ENCODE peak calls at places on chromosomes 2 and 18, in five cellular contexts. C, I, G, F and U are unnamed samples.

GRCh38 chr2:39488450-39488849 is 51.4 kb upstream of the MAP4K3 start:
- DNase-seq in C (no peak), I (no peak), G (peak), F (no peak), U (no peak)

GRCh38 chr2:8590940-8591339 is 90.9 kb upstream of the ID2 start:
- DNase-seq in C (no peak), I (no peak), G (no peak), F (no peak), U (no peak)

GRCh38 chr2:204673877-204674276 is 128.6 kb downstream of the PARD3B start:
- DNase-seq in C (no peak), I (no peak), G (peak), F (no peak), U (no peak)

GRCh38 chr2:65402780-65403528 is 29.4 kb downstream of the SPRED2 start:
- DNase-seq in C (no peak), I (no peak), G (peak), F (no peak), U (no peak)

GRCh38 chr18:23137093-23137640 is 1.9 kb downstream of the CABLES1 start:
- DNase-seq in C (no peak), I (no peak), G (peak), F (no peak), U (peak)

GRCh38 chr2:164717000-164717597 is 95.8 kb upstream of the GRB14 start:
- DNase-seq in C (no peak), I (no peak), G (no peak), F (no peak), U (peak)

GRCh38 chr2:31835450-31835849 is 175.4 kb downstream of the MEMO1 start:
- DNase-seq in C (no peak), I (no peak), G (no peak), F (no peak), U (no peak)

GRCh38 chr2:19356545-19357382 is 1.7 kb downstream of the OSR1 start:
- DNase-seq in C (no peak), I (no peak), G (no peak), F (peak), U (peak)

GRCh38 chr2:61144697-61145268 is 17.2 kb upstream of the C2orf74 start:
- DNase-seq in C (no peak), I (peak), G (peak), F (peak), U (peak)

GRCh38 chr18:58057291-58057965 is 13.4 kb downstream of the NEDD4L start:
- DNase-seq in C (no peak), I (no peak), G (peak), F (no peak), U (no peak)

GRCh38 chr2:71462056-71462605 is 8.8 kb downstream of the DYSF start:
- DNase-seq in C (no peak), I (no peak), G (no peak), F (no peak), U (no peak)

GRCh38 chr18:8478166-8478967 is 130.9 kb upstream of the RAB12 start:
- DNase-seq in C (peak), I (no peak), G (peak), F (peak), U (peak)

GRCh38 chr2:154092571-154092970 is 220.8 kb downstream of the GALNT13 start:
- DNase-seq in C (no peak), I (no peak), G (no peak), F (no peak), U (no peak)

GRCh38 chr2:133655565-133656113 is 87.4 kb upstream of the NCKAP5 start:
- DNase-seq in C (no peak), I (no peak), G (no peak), F (no peak), U (no peak)

GRCh38 chr2:26687785-26688184 is 4.7 kb upstream of the KCNK3 start:
- DNase-seq in C (no peak), I (no peak), G (no peak), F (no peak), U (no peak)

DNA sequence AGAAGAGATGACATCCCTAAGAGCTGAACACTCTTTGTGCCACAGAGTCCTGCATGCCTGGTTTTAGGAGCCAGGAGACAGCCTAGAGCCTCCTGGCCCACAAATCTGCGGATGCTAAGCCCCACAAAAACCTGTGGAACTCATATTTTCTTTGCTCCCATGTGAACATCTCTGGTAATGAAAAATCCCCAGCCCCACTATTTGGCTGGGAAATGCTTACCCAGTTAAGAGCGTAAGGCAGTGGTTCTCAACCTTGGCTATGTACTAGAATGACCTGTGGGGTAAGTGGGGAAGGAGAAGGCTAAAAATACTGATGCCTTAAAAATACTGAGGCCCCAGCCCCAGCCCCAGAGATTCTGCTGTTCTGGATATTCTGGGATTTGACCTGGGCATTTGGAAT is 208.1 kb downstream of the EN1 start:
- DNase-seq in C (no peak), I (no peak), G (no peak), F (no peak), U (no peak)
- H3K27ac ChIP-seq in C (no peak), I (no peak), G (no peak), F (no peak), U (no peak)

GRCh38 chr2:99877963-99878362 is 264.4 kb downstream of the AFF3 start:
- DNase-seq in C (no peak), I (no peak), G (no peak), F (no peak), U (no peak)

GRCh38 chr2:99876956-99877355 is 265.4 kb downstream of the AFF3 start:
- DNase-seq in C (no peak), I (no peak), G (no peak), F (no peak), U (no peak)

GRCh38 chr2:99878951-99879350 is 263.4 kb downstream of the AFF3 start:
- DNase-seq in C (no peak), I (no peak), G (peak), F (no peak), U (no peak)

GRCh38 chr2:99879481-99879880 is 262.9 kb downstream of the AFF3 start:
- DNase-seq in C (no peak), I (no peak), G (peak), F (no peak), U (no peak)

GRCh38 chr2:99875627-99876026 is 266.8 kb downstream of the AFF3 start:
- DNase-seq in C (no peak), I (no peak), G (no peak), F (no peak), U (no peak)
- H3K27ac ChIP-seq in C (no peak), I (no peak), G (no peak), F (no peak), U (no peak)

GRCh38 chr2:117945296-117945695 is 68.6 kb downstream of the CCDC93 start:
- DNase-seq in C (no peak), I (no peak), G (no peak), F (no peak), U (no peak)

GRCh38 chr2:117942551-117942950 is 71.3 kb downstream of the CCDC93 start:
- DNase-seq in C (no peak), I (no peak), G (no peak), F (no peak), U (no peak)

GRCh38 chr2:117944816-117945215 is 69.1 kb downstream of the CCDC93 start:
- DNase-seq in C (no peak), I (no peak), G (no peak), F (no peak), U (no peak)

GRCh38 chr2:117941693-117942092 is 72.2 kb downstream of the CCDC93 start:
- DNase-seq in C (no peak), I (no peak), G (no peak), F (no peak), U (no peak)

GRCh38 chr2:117942958-117943672 is 70.8 kb downstream of the CCDC93 start:
- DNase-seq in C (no peak), I (no peak), G (peak), F (no peak), U (no peak)
- H3K27ac ChIP-seq in C (no peak), I (no peak), G (no peak), F (no peak), U (no peak)

DNA sequence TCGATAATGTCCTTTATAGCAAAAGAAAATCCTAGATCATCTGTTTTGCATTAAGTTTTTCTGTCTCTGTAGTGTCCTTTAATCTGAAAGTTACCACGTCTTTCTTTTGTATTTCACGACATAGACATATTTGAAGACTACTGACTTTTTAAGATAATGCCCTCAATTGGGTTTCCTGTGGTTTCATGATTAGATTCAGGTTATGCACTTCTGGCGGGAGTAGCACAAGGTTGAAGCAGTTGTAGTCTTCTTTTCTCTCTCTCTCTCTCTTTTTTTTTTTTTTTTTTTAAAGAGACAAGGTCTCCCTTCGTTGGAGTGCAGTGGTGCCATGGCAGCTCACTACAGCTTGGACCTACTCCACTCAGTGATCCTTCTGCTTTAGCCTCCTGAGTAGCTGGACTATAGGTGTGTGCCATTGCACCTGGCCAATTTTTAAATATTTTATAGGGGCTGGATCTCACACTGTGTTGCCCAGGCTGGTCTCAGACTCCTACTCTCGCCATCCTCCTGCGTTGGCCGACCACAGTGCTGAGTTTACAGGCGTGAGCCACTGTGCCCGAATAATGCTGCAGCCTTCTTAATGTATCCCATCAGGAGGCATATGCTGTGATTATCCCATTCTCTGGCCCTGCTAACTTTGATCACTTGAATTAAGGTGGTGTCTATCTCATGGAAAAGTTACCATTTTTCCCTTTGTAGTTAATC is 3.9 kb downstream of the INPP4A start:
- DNase-seq in C (peak), I (no peak), G (no peak), F (no peak), U (no peak)
- H3K27ac ChIP-seq in C (peak), I (no peak), G (no peak), F (no peak), U (no peak)

GRCh38 chr2:10410716-10411437 is 37.2 kb downstream of the ODC1 start:
- DNase-seq in C (no peak), I (no peak), G (no peak), F (no peak), U (no peak)
- H3K27ac ChIP-seq in C (no peak), I (peak), G (no peak), F (no peak), U (no peak)

DNA sequence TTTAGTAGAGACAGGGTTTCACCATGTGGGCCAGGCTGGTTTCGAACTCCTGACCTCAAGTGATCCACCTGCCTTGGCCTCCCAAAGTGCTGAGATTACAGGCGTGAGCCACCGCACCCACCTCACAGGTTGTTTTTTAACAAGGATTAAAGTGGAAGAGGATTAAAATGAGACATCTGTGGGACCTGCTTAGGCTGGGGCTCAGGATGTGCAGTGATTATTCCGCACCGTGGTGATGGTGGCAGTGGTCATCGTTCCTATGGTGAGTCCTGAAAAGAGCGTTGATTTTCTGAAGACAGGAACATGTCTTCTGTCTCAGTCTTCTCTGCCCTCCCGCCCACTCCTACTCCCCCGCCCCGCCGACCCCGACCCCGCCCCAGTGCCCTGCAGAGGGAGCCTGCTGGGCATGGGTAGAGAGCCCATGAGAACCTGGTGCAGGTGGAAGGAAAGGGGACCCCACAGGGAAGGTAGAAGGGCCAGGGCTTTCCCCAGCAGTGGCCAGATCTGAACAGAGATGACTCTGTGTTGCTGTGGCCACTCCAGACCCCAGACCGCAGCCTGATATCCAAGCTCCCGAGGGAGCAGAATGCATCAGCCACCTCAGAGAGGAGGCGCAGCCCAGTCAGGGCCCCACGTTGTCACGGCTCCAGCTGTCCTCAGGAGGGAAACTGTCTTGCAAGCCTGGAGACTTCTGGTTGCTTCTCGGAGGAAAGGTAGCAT is 34.5 kb upstream of the FOSL2 start:
- DNase-seq in C (no peak), I (no peak), G (no peak), F (no peak), U (no peak)
- H3K27ac ChIP-seq in C (no peak), I (peak), G (no peak), F (no peak), U (no peak)